ENCODE peak calls at places on chromosomes 1 and 21, in four cellular contexts. X is A549, R is adrenal gland, V is upper lobe of left lung. J is an unnamed sample.

GRCh38 chr1:42700006-42700405 is 17.8 kb downstream of the YBX1 start:
- DNase-seq in X (no peak), V (no peak), R (no peak), J (no peak)

GRCh38 chr1:15004396-15004795 is 149.2 kb upstream of the TMEM51 start:
- DNase-seq in X (peak; percentile 25), V (no peak), R (no peak), J (no peak)

GRCh38 chr1:155174334-155175280 is 958 bp downstream of the TRIM46 start:
- DNase-seq in X (no peak), V (no peak), R (peak; percentile 38), J (no peak)

GRCh38 chr1:236990052-236990445 is 14.2 kb downstream of the MT1HL1 start:
- DNase-seq in X (no peak), R (no peak), V (no peak), J (no peak)

GRCh38 chr1:14027099-14027498 is 327.1 kb downstream of the PRDM2 start:
- DNase-seq in X (no peak), R (no peak), V (no peak), J (no peak)

GRCh38 chr21:23127973-23128372 is 2129.8 kb downstream of the NCAM2 start:
- DNase-seq in X (no peak), R (no peak), V (no peak), J (no peak)

GRCh38 chr1:194658090-194658439 is 1471.7 kb upstream of the B3GALT2 start:
- DNase-seq in R (no peak), V (no peak), X (peak; percentile 21), J (peak; percentile 18)

GRCh38 chr1:91997607-91998195 is 32.1 kb upstream of the EPHX4 start:
- DNase-seq in X (peak; percentile 50), V (no peak), R (peak; percentile 55), J (no peak)

GRCh38 chr1:28265577-28265976 is 6.3 kb downstream of the SESN2 start:
- DNase-seq in R (no peak), V (no peak), X (no peak), J (no peak)

GRCh38 chr1:214474467-214474866 is 76.9 kb downstream of the PTPN14 start:
- DNase-seq in X (no peak), V (no peak), R (no peak), J (no peak)

GRCh38 chr1:214471458-214471857 is 79.9 kb downstream of the PTPN14 start:
- DNase-seq in R (no peak), V (no peak), X (no peak), J (no peak)

GRCh38 chr1:214475331-214475730 is 76.1 kb downstream of the PTPN14 start:
- DNase-seq in V (no peak), X (no peak), R (no peak), J (no peak)

GRCh38 chr1:214472362-214472761 is 79.0 kb downstream of the PTPN14 start:
- DNase-seq in R (no peak), X (peak; percentile 33), V (no peak), J (no peak)

DNA sequence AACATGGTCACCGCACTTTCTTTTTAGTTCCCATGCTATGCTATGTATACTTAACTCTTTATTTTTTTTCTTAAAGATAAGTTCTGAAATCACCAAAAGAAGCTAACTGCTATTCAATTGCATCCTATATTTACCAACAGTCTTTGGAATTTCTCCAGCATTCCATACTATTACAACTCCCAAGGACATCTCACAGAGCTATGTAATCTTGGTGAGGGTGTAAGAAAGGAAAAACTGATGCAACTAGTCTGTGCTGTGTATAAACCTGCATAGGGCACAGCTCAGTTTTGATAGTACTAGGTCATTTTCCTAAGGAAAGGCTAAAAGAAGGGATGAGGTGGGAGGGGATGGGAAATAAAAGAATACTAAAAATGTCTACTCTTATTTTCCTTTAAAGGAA is 78.0 kb downstream of the PTPN14 start:
- DNase-seq in V (no peak), R (no peak), X (peak; percentile 41), J (no peak)
- TF ChIP-seq POLR2A in V (no peak), R (no peak), X (no peak), J (no peak)

DNA sequence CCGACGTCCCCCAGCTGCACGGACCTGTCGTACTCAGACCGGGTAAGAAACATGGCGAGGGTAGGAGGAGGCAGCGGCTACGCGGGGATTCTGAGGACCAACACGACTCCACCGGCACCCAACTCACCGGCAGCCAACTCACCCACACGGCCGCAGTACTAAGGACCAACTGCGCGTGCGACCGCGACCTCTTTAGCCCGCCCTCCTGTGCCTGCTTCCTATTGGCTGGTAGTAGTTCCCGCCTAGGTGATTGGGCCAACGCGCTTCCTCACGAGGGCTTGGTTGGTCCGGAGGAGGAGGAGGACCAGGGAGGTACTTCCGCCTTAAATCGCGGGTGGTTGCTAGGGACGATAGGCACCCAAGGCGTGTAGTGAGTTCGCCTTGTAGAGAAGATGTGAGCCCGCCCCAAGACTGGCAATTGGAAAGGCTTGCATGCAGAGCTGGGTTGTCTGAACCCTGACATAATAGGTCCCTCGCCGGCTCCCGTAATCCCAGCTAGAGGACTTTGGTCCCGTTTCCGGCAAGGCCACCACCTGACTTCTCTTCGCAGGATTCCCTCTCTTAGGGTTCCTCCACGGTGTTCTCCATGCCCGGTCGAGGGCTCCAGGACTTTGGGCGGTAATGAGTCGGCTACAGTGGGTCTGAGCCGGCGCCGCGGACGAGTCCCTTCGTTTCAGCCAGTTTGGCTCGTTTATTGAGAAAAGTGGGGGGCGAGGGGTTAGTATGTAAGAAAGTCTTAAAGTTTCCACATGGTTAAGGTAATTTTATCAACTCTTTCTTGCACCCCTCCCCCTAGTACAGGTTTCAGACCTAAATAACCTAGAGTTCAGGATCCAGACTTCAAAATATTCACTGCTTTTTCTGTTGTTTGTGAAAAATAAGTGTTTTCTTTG is at the start of gene PSMA5:
- DNase-seq in V (peak; percentile 99), R (peak; percentile 98), X (peak; percentile 99), J (peak; percentile 87)
- TF ChIP-seq POLR2A in V (peak; percentile 25), R (peak; percentile 72), X (peak; percentile 84), J (peak; percentile 90)

DNA sequence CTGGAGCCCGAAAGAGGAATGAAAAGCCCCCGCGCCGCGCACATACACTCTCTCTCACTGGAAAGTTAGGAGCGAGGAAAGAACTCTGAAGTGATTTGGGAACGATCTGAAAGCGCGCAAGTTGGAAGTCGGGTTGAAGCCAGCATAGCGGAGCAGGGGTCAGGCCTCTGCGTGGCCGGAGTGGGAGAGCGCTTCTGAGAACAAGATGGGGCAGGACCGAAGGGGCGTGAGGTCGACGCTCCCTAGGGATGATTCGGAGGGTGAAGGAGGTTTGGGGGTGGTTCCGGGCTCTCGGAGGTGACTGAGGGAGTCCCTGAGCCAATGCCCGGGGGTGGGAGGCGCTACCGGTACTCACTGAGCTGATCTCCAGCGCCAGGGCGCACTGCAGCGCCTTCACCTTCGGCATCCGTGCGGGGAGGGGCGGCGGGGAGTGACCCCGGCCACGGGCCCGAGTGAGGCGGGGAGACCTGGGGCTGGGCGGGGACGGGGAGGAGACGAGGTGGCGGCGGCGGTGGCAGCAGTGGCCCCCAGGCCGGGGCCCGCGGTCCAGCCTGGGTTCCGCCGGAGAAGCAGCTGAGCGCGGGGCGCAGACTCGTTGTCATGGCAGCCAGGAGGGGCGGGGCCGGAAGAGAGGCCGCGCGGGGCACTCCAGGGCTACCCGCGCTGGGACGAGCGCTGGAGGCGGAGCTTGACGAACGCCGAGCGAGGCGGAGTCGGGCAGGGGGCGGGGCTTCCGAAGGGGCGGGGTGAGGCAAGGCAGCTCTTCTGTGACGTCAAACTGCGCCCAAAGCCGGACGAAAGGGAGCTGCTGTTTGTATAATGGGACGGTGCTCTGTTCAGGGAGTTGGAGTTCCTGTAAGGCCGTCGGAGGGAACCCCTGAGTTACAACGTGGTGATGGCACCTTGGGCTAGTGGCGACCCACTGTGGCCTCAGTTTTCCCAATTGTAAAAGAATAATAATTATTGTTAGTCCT is at the start of gene SPATA6:
- DNase-seq in V (peak; percentile 97), X (peak; percentile 93), R (peak; percentile 99), J (peak; percentile 67)
- TF ChIP-seq POLR2A in V (no peak), X (peak; percentile 65), R (peak; percentile 52), J (no peak)

GRCh38 chr1:199404191-199404590 is 623.3 kb upstream of the NR5A2 start:
- DNase-seq in V (no peak), R (no peak), X (no peak), J (no peak)
- TF ChIP-seq POLR2A in V (no peak), R (no peak), X (no peak), J (no peak)

GRCh38 chr21:42892931-42893660 is at the start of gene NDUFV3:
- DNase-seq in V (peak; percentile 100), R (peak; percentile 100), X (peak; percentile 97), J (peak; percentile 98)
- TF ChIP-seq POLR2A in V (no peak), R (peak; percentile 80), X (peak; percentile 81), J (peak; percentile 97)

DNA sequence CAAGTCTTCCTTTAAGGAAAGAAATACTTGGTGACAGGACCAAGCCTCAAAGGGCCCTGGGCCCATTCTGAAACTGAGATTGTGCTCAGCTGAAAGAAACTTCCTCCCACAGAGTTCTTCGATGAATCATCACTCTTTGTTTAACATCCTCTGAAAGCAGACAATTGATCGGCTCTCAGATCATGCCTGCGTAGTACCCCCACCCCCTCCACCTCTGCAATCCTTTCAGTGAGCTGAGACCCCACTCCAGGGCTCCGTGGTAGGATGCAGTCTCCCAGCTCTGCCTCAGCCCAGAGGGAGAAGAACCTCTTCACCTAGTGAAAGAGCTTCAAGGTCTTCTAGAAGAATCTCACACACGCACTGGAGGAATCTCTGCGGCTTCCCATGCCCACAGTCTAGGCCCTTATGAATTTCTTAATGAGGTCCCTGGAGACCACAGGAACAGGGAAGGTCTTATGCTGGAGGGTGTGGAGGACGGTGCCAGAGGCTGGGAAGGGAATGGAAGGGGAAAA is 104.9 kb upstream of the SOD1 start:
- DNase-seq in R (no peak), V (no peak), X (no peak), J (peak; percentile 80)
- TF ChIP-seq POLR2A in R (no peak), V (no peak), X (no peak), J (no peak)

GRCh38 chr1:201773764-201774163 is 55.2 kb upstream of the IPO9 start:
- DNase-seq in R (no peak), V (no peak), X (no peak), J (no peak)
- TF ChIP-seq POLR2A in R (no peak), V (no peak), X (no peak), J (no peak)

J was measured in H54.